ENCODE peak calls at places on chromosomes 2 and 18, in ten cellular contexts. One of them, this sample, is unnamed.
A peak's percentile ranks its signal among the peaks of the same experiment; 100 is the strongest.

GRCh38 chr18:46423226-46423805 is 233.7 kb downstream of the LOXHD1 start:
- DNase-seq in cardiac muscle cell: no peak
- DNase-seq in kidney epithelial cell: no peak
- DNase-seq in left ventricle myocardium inferior: no peak
- DNase-seq in heart left ventricle: no peak
- DNase-seq in tibial artery: no peak
- DNase-seq in GM13977: no peak
- DNase-seq in mucosa of descending colon: no peak
- DNase-seq in NB4: no peak
- DNase-seq in choroid plexus epithelial cell: no peak
- DNase-seq in this sample: no peak

GRCh38 chr18:43893001-43893637 is 615.8 kb upstream of the SYT4 start:
- DNase-seq in cardiac muscle cell: peak; percentile 12
- DNase-seq in kidney epithelial cell: peak; percentile 98
- DNase-seq in left ventricle myocardium inferior: no peak
- DNase-seq in heart left ventricle: no peak
- DNase-seq in tibial artery: no peak
- DNase-seq in GM13977: no peak
- DNase-seq in mucosa of descending colon: no peak
- DNase-seq in NB4: no peak
- DNase-seq in choroid plexus epithelial cell: peak; percentile 81
- DNase-seq in this sample: peak; percentile 32

GRCh38 chr2:37287966-37288365 is 36.7 kb downstream of the PRKD3 start:
- DNase-seq in cardiac muscle cell: no peak
- DNase-seq in kidney epithelial cell: no peak
- DNase-seq in left ventricle myocardium inferior: no peak
- DNase-seq in heart left ventricle: no peak
- DNase-seq in tibial artery: no peak
- DNase-seq in GM13977: peak; percentile 35
- DNase-seq in mucosa of descending colon: no peak
- DNase-seq in NB4: peak; percentile 50
- DNase-seq in choroid plexus epithelial cell: peak; percentile 36
- DNase-seq in this sample: no peak

GRCh38 chr2:105950521-105951389 is 206.0 kb downstream of the NCK2 start:
- DNase-seq in cardiac muscle cell: peak; percentile 45
- DNase-seq in kidney epithelial cell: no peak
- DNase-seq in left ventricle myocardium inferior: no peak
- DNase-seq in heart left ventricle: no peak
- DNase-seq in tibial artery: no peak
- DNase-seq in GM13977: no peak
- DNase-seq in mucosa of descending colon: no peak
- DNase-seq in NB4: no peak
- DNase-seq in choroid plexus epithelial cell: no peak
- DNase-seq in this sample: no peak

GRCh38 chr2:100401268-100401667 is 16.2 kb downstream of the CHST10 start:
- DNase-seq in cardiac muscle cell: no peak
- DNase-seq in kidney epithelial cell: no peak
- DNase-seq in left ventricle myocardium inferior: no peak
- DNase-seq in heart left ventricle: no peak
- DNase-seq in tibial artery: no peak
- DNase-seq in GM13977: no peak
- DNase-seq in mucosa of descending colon: no peak
- DNase-seq in NB4: no peak
- DNase-seq in choroid plexus epithelial cell: no peak
- DNase-seq in this sample: no peak

GRCh38 chr2:12587729-12588522 is 128.8 kb upstream of the TRIB2 start:
- DNase-seq in cardiac muscle cell: no peak
- DNase-seq in kidney epithelial cell: peak; percentile 85
- DNase-seq in left ventricle myocardium inferior: no peak
- DNase-seq in heart left ventricle: no peak
- DNase-seq in tibial artery: no peak
- DNase-seq in GM13977: no peak
- DNase-seq in mucosa of descending colon: no peak
- DNase-seq in NB4: peak; percentile 79
- DNase-seq in choroid plexus epithelial cell: peak; percentile 95
- DNase-seq in this sample: no peak

GRCh38 chr2:232983669-232983991 is 29.4 kb downstream of the NGEF start:
- DNase-seq in cardiac muscle cell: no peak
- DNase-seq in kidney epithelial cell: no peak
- DNase-seq in left ventricle myocardium inferior: no peak
- DNase-seq in heart left ventricle: no peak
- DNase-seq in tibial artery: peak; percentile 3
- DNase-seq in GM13977: no peak
- DNase-seq in mucosa of descending colon: no peak
- DNase-seq in NB4: no peak
- DNase-seq in choroid plexus epithelial cell: no peak
- DNase-seq in this sample: no peak

GRCh38 chr2:111667542-111668273 is 216.3 kb downstream of the ANAPC1 start:
- DNase-seq in cardiac muscle cell: peak; percentile 39
- DNase-seq in kidney epithelial cell: no peak
- DNase-seq in left ventricle myocardium inferior: no peak
- DNase-seq in heart left ventricle: peak; percentile 50
- DNase-seq in tibial artery: no peak
- DNase-seq in GM13977: no peak
- DNase-seq in mucosa of descending colon: no peak
- DNase-seq in NB4: peak; percentile 67
- DNase-seq in choroid plexus epithelial cell: peak; percentile 87
- DNase-seq in this sample: no peak

GRCh38 chr2:45690223-45690622 is 38.7 kb downstream of the PRKCE start:
- DNase-seq in cardiac muscle cell: no peak
- DNase-seq in kidney epithelial cell: no peak
- DNase-seq in left ventricle myocardium inferior: no peak
- DNase-seq in heart left ventricle: no peak
- DNase-seq in tibial artery: no peak
- DNase-seq in GM13977: no peak
- DNase-seq in mucosa of descending colon: no peak
- DNase-seq in NB4: no peak
- DNase-seq in choroid plexus epithelial cell: no peak
- DNase-seq in this sample: no peak

GRCh38 chr2:35297403-35297802 is 1058.2 kb upstream of the CRIM1 start:
- DNase-seq in cardiac muscle cell: no peak
- DNase-seq in kidney epithelial cell: no peak
- DNase-seq in left ventricle myocardium inferior: no peak
- DNase-seq in heart left ventricle: no peak
- DNase-seq in tibial artery: no peak
- DNase-seq in GM13977: no peak
- DNase-seq in mucosa of descending colon: no peak
- DNase-seq in NB4: no peak
- DNase-seq in choroid plexus epithelial cell: no peak
- DNase-seq in this sample: no peak

GRCh38 chr2:17107875-17108274 is 410.4 kb downstream of the RAD51AP2 start:
- DNase-seq in cardiac muscle cell: peak; percentile 29
- DNase-seq in kidney epithelial cell: no peak
- DNase-seq in left ventricle myocardium inferior: no peak
- DNase-seq in heart left ventricle: no peak
- DNase-seq in tibial artery: no peak
- DNase-seq in GM13977: no peak
- DNase-seq in mucosa of descending colon: no peak
- DNase-seq in NB4: no peak
- DNase-seq in choroid plexus epithelial cell: no peak
- DNase-seq in this sample: no peak

GRCh38 chr2:208069186-208069585 is 43.9 kb upstream of the PLEKHM3 start:
- DNase-seq in cardiac muscle cell: no peak
- DNase-seq in kidney epithelial cell: no peak
- DNase-seq in left ventricle myocardium inferior: no peak
- DNase-seq in heart left ventricle: no peak
- DNase-seq in tibial artery: no peak
- DNase-seq in GM13977: no peak
- DNase-seq in mucosa of descending colon: no peak
- DNase-seq in NB4: no peak
- DNase-seq in choroid plexus epithelial cell: no peak
- DNase-seq in this sample: no peak

GRCh38 chr2:6866239-6866745 is 585 bp upstream of the CMPK2 start:
- DNase-seq in cardiac muscle cell: peak; percentile 11
- DNase-seq in kidney epithelial cell: no peak
- DNase-seq in left ventricle myocardium inferior: no peak
- DNase-seq in heart left ventricle: no peak
- DNase-seq in tibial artery: no peak
- DNase-seq in GM13977: peak; percentile 59
- DNase-seq in mucosa of descending colon: no peak
- DNase-seq in NB4: peak; percentile 72
- DNase-seq in choroid plexus epithelial cell: peak; percentile 72
- DNase-seq in this sample: peak; percentile 30

GRCh38 chr2:53353372-53354111 is 414.1 kb upstream of the CHAC2 start:
- DNase-seq in cardiac muscle cell: no peak
- DNase-seq in kidney epithelial cell: peak; percentile 19
- DNase-seq in left ventricle myocardium inferior: no peak
- DNase-seq in heart left ventricle: no peak
- DNase-seq in tibial artery: no peak
- DNase-seq in GM13977: no peak
- DNase-seq in mucosa of descending colon: peak; percentile 55
- DNase-seq in NB4: peak; percentile 63
- DNase-seq in choroid plexus epithelial cell: peak; percentile 19
- DNase-seq in this sample: peak; percentile 2

GRCh38 chr18:57444301-57444759 is 9.2 kb downstream of the ONECUT2 start:
- DNase-seq in cardiac muscle cell: no peak
- DNase-seq in kidney epithelial cell: no peak
- DNase-seq in left ventricle myocardium inferior: no peak
- DNase-seq in heart left ventricle: no peak
- DNase-seq in tibial artery: no peak
- DNase-seq in GM13977: no peak
- DNase-seq in mucosa of descending colon: no peak
- DNase-seq in NB4: no peak
- DNase-seq in choroid plexus epithelial cell: no peak
- DNase-seq in this sample: no peak

GRCh38 chr2:13682878-13683277 is 949.6 kb upstream of the LRATD1 start:
- DNase-seq in cardiac muscle cell: no peak
- DNase-seq in kidney epithelial cell: no peak
- DNase-seq in left ventricle myocardium inferior: no peak
- DNase-seq in heart left ventricle: peak; percentile 8
- DNase-seq in tibial artery: no peak
- DNase-seq in GM13977: no peak
- DNase-seq in mucosa of descending colon: no peak
- DNase-seq in NB4: no peak
- DNase-seq in choroid plexus epithelial cell: peak; percentile 90
- DNase-seq in this sample: no peak

GRCh38 chr2:162732946-162733698 is 105.4 kb downstream of the KCNH7 start:
- DNase-seq in cardiac muscle cell: no peak
- DNase-seq in kidney epithelial cell: no peak
- DNase-seq in left ventricle myocardium inferior: no peak
- DNase-seq in heart left ventricle: no peak
- DNase-seq in tibial artery: no peak
- DNase-seq in GM13977: no peak
- DNase-seq in mucosa of descending colon: peak; percentile 27
- DNase-seq in NB4: no peak
- DNase-seq in choroid plexus epithelial cell: no peak
- DNase-seq in this sample: no peak

GRCh38 chr2:113252047-113252582 is 26.6 kb downstream of the PAX8 start:
- DNase-seq in cardiac muscle cell: no peak
- DNase-seq in kidney epithelial cell: no peak
- DNase-seq in left ventricle myocardium inferior: no peak
- DNase-seq in heart left ventricle: no peak
- DNase-seq in tibial artery: no peak
- DNase-seq in GM13977: no peak
- DNase-seq in mucosa of descending colon: no peak
- DNase-seq in NB4: no peak
- DNase-seq in choroid plexus epithelial cell: no peak
- DNase-seq in this sample: no peak

GRCh38 chr2:88933980-88934379 is 242.5 kb downstream of the RPIA start:
- DNase-seq in cardiac muscle cell: no peak
- DNase-seq in kidney epithelial cell: no peak
- DNase-seq in left ventricle myocardium inferior: no peak
- DNase-seq in heart left ventricle: no peak
- DNase-seq in tibial artery: no peak
- DNase-seq in GM13977: no peak
- DNase-seq in mucosa of descending colon: no peak
- DNase-seq in NB4: peak; percentile 64
- DNase-seq in choroid plexus epithelial cell: peak; percentile 46
- DNase-seq in this sample: no peak
- TF ChIP-seq CTCF in cardiac muscle cell: no peak
- TF ChIP-seq CTCF in kidney epithelial cell: no peak
- TF ChIP-seq CTCF in left ventricle myocardium inferior: peak; percentile 29
- TF ChIP-seq CTCF in heart left ventricle: no peak
- TF ChIP-seq CTCF in tibial artery: no peak
- TF ChIP-seq CTCF in GM13977: no peak
- TF ChIP-seq CTCF in mucosa of descending colon: no peak
- TF ChIP-seq CTCF in NB4: peak; percentile 48
- TF ChIP-seq CTCF in choroid plexus epithelial cell: peak; percentile 30
- TF ChIP-seq CTCF in this sample: no peak

DNA sequence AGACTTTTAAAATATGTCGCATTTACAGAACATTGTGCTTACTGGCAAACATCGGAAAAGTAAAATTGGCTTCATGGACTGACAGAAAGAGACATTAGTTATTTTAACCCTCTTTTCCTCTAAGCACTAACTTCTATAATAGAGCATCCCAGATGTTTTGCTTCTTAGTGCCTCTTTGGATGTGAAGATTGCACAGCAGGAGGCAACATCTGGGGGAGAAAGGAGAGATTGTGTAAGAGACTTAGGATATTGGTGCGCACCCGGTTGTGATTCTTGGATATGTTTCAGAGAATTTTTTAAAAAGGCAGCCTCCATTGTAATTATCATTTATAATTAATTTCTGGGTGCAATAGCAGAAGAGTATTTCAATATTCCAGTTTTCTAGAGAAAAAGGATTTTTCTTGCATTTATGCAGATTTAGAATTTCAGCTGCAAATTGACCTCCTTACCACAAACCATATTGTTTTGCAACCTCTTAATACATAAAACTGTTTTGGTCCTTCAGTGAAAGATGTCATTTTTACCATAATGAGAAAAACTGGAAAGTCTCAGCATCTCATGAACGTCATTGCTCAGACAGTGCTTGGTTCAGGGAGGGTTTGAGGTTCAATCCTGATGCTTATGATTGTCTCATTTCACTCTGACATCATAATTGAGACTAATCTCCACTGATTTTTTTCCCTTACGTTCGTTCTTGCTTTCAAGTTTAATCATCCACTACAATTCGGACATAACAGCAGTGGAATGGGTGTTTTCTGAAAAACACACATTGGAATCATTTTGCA is 404.3 kb downstream of the ZNF521 start:
- DNase-seq in cardiac muscle cell: no peak
- DNase-seq in kidney epithelial cell: no peak
- DNase-seq in left ventricle myocardium inferior: no peak
- DNase-seq in heart left ventricle: no peak
- DNase-seq in tibial artery: no peak
- DNase-seq in GM13977: no peak
- DNase-seq in mucosa of descending colon: no peak
- DNase-seq in NB4: no peak
- DNase-seq in choroid plexus epithelial cell: peak; percentile 13
- DNase-seq in this sample: no peak
- TF ChIP-seq CTCF in cardiac muscle cell: no peak
- TF ChIP-seq CTCF in kidney epithelial cell: no peak
- TF ChIP-seq CTCF in left ventricle myocardium inferior: no peak
- TF ChIP-seq CTCF in heart left ventricle: no peak
- TF ChIP-seq CTCF in tibial artery: no peak
- TF ChIP-seq CTCF in GM13977: no peak
- TF ChIP-seq CTCF in mucosa of descending colon: no peak
- TF ChIP-seq CTCF in NB4: no peak
- TF ChIP-seq CTCF in choroid plexus epithelial cell: no peak
- TF ChIP-seq CTCF in this sample: no peak

GRCh38 chr2:71331581-71332412 is at the start of gene ZNF638:
- DNase-seq in cardiac muscle cell: peak; percentile 98
- DNase-seq in kidney epithelial cell: peak; percentile 70
- DNase-seq in left ventricle myocardium inferior: peak; percentile 95
- DNase-seq in heart left ventricle: peak; percentile 94
- DNase-seq in tibial artery: peak; percentile 95
- DNase-seq in GM13977: peak; percentile 95
- DNase-seq in mucosa of descending colon: peak; percentile 94
- DNase-seq in NB4: peak; percentile 95
- DNase-seq in choroid plexus epithelial cell: peak; percentile 95
- DNase-seq in this sample: peak; percentile 95
- TF ChIP-seq CTCF in cardiac muscle cell: peak; percentile 62
- TF ChIP-seq CTCF in kidney epithelial cell: peak; percentile 56
- TF ChIP-seq CTCF in left ventricle myocardium inferior: peak; percentile 85
- TF ChIP-seq CTCF in heart left ventricle: peak; percentile 72
- TF ChIP-seq CTCF in tibial artery: peak; percentile 59
- TF ChIP-seq CTCF in GM13977: peak; percentile 71
- TF ChIP-seq CTCF in mucosa of descending colon: peak; percentile 82
- TF ChIP-seq CTCF in NB4: no peak
- TF ChIP-seq CTCF in choroid plexus epithelial cell: peak; percentile 57
- TF ChIP-seq CTCF in this sample: peak; percentile 73

GRCh38 chr18:48777737-48778111 is 173.0 kb downstream of the SMAD7 start:
- DNase-seq in cardiac muscle cell: no peak
- DNase-seq in kidney epithelial cell: no peak
- DNase-seq in left ventricle myocardium inferior: no peak
- DNase-seq in heart left ventricle: no peak
- DNase-seq in tibial artery: no peak
- DNase-seq in GM13977: no peak
- DNase-seq in mucosa of descending colon: no peak
- DNase-seq in NB4: peak; percentile 19
- DNase-seq in choroid plexus epithelial cell: peak; percentile 77
- DNase-seq in this sample: no peak
- TF ChIP-seq CTCF in cardiac muscle cell: peak; percentile 31
- TF ChIP-seq CTCF in kidney epithelial cell: no peak
- TF ChIP-seq CTCF in left ventricle myocardium inferior: no peak
- TF ChIP-seq CTCF in heart left ventricle: no peak
- TF ChIP-seq CTCF in tibial artery: peak; percentile 29
- TF ChIP-seq CTCF in GM13977: no peak
- TF ChIP-seq CTCF in mucosa of descending colon: no peak
- TF ChIP-seq CTCF in NB4: no peak
- TF ChIP-seq CTCF in choroid plexus epithelial cell: peak; percentile 68
- TF ChIP-seq CTCF in this sample: no peak

This sample was measured in nephron progenitor cell.